ENCODE peak calls at places on chromosomes 6 and 20, in four cellular contexts. G is WERI-Rb-1, N is left lung, S is tibial artery. W is an unnamed sample.

GRCh38 chr6:78810698-78811097 is 56.7 kb upstream of the IRAK1BP1 start:
- DNase-seq in G (no peak), N (no peak), S (no peak), W (no peak)

GRCh38 chr6:4889701-4890100 is 113.5 kb downstream of the CDYL start:
- DNase-seq in G (no peak), N (no peak), S (no peak), W (no peak)

GRCh38 chr6:66556936-66557335 is 849.9 kb upstream of the EYS start:
- DNase-seq in G (no peak), N (no peak), S (no peak), W (no peak)

GRCh38 chr20:24917056-24917455 is 32.0 kb upstream of the CST7 start:
- DNase-seq in G (no peak), N (no peak), S (no peak), W (no peak)

GRCh38 chr6:8623441-8623840 is 188.1 kb upstream of the SLC35B3 start:
- DNase-seq in G (no peak), N (no peak), S (no peak), W (no peak)

GRCh38 chr20:52083627-52084232 is 107.8 kb downstream of the ZFP64 start:
- DNase-seq in G (peak; percentile 58), N (no peak), S (no peak), W (no peak)

GRCh38 chr20:22861990-22862389 is 173.1 kb upstream of the SSTR4 start:
- DNase-seq in G (no peak), N (peak; percentile 64), S (no peak), W (peak; percentile 46)

GRCh38 chr6:29710281-29710941 is 12.8 kb upstream of the HLA-F start:
- DNase-seq in G (no peak), N (no peak), S (no peak), W (no peak)

GRCh38 chr20:34491932-34492509 is 24.2 kb upstream of the DYNLRB1 start:
- DNase-seq in G (no peak), N (no peak), S (no peak), W (no peak)

GRCh38 chr20:34495928-34496327 is 20.3 kb upstream of the DYNLRB1 start:
- DNase-seq in G (no peak), N (no peak), S (no peak), W (no peak)

GRCh38 chr20:34495307-34495706 is 20.9 kb upstream of the DYNLRB1 start:
- DNase-seq in G (no peak), N (no peak), S (no peak), W (no peak)

GRCh38 chr20:34493646-34494045 is 22.6 kb upstream of the DYNLRB1 start:
- DNase-seq in G (no peak), N (no peak), S (no peak), W (no peak)

DNA sequence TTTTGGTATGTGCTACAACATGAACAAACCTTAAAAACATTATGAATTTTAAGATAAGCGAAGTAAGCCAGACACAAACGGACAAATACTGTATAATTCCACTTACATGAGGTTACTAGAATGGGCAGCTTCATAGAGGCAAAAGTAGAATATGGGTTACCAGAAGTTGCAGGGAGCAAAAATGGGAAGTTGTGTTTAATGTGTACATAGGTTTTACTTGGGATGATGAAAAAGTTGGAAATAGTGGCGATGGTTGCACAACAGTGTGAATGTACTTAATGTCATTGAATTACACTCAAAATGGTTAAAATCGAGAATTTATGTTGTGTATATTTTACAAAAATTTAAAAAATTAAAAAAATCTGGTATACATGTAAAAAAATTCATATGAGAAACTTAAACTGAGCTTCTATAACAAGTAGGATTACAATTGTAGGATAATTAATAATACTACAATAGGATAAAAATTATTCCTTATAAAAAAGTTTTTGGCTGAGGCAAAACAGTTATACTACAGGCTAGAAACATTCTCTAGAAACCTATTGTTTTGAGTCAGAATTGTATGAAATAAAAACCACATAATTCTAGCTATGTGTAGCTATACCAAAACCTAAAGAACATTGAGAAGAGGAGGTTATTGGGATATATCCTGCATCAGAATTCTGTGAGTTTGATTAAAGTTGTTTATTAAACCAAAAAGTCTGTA is 24.8 kb upstream of the DYNLRB1 start:
- DNase-seq in G (no peak), N (no peak), S (no peak), W (no peak)
- H3K36me3 ChIP-seq in G (peaks cover 72% of the 10 kb centered on the region), N (peaks cover 93% of the 10 kb centered on the region), S (peaks cover 82% of the 10 kb centered on the region), W (peaks cover 94% of the 10 kb centered on the region)

DNA sequence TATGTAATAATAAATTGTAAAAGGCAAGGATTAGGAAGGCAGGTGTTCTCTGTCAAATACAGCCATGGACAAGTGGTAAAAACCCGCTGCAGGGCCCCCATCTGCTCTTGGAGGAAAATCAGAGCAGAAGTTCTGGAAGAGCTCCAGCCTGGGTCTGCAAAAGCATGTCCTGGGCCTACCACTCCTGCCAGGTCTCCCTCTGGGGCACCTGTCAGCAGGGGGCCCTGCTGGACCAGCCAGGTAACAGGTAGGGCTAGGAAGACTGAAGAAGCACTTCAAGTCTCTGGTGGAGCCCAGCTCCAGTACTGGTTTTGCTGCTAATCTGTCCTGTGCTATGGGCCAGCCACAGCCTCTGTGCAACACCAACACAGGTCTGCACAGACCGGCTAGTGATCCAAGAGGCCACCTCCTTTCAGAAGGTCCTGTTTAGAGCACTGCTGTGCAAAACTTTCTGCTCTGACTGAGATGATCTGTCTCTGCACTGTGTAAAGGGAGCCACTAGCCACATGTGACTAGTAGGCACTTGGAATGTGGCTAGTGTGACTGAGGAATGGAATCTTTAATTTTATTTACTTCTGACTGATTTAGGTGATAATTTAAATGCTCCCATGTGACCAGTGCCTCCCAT is 30.2 kb downstream of the RRBP1 start:
- DNase-seq in G (peak; percentile 35), N (no peak), S (peak; percentile 44), W (no peak)
- TF ChIP-seq CTCF in G (peak; percentile 29), N (no peak), S (no peak), W (no peak)

GRCh38 chr20:64214952-64215351 is 40.6 kb upstream of the PCMTD2 start:
- DNase-seq in G (no peak), N (no peak), S (no peak), W (no peak)
- H3K27ac ChIP-seq in G (no peak overlapping the region), N (no peak overlapping the region), S (no peak overlapping the region), W (no peak overlapping the region)

GRCh38 chr6:37310980-37311379 is 42.8 kb upstream of the RNF8 start:
- DNase-seq in G (no peak), N (no peak), S (no peak), W (no peak)

GRCh38 chr6:37308084-37308817 is 45.5 kb upstream of the RNF8 start:
- DNase-seq in G (no peak), N (no peak), S (no peak), W (no peak)

GRCh38 chr6:37309692-37310091 is 44.1 kb upstream of the RNF8 start:
- DNase-seq in G (no peak), N (no peak), S (no peak), W (no peak)

GRCh38 chr6:37306624-37307222 is 47.1 kb upstream of the RNF8 start:
- DNase-seq in G (no peak), N (no peak), S (no peak), W (no peak)

GRCh38 chr6:37309059-37309458 is 44.7 kb upstream of the RNF8 start:
- DNase-seq in G (no peak), N (no peak), S (no peak), W (no peak)
- H3K36me3 ChIP-seq in G (peaks cover 28% of the 10 kb centered on the region), N (peaks cover 38% of the 10 kb centered on the region), S (peaks cover 23% of the 10 kb centered on the region), W (peaks cover 23% of the 10 kb centered on the region)

GRCh38 chr6:129475477-129476247 is 234.3 kb downstream of the ARHGAP18 start:
- DNase-seq in G (peak; percentile 50), N (no peak), S (no peak), W (no peak)
- TF ChIP-seq CTCF in G (peak; percentile 36), N (no peak), S (no peak), W (no peak)

GRCh38 chr20:20712004-20712473 is 405 bp downstream of the RALGAPA2 start:
- DNase-seq in G (peak; percentile 11), N (no peak), S (no peak), W (no peak)
- H3K27ac ChIP-seq in G (peak overlapping the region; percentile 79), N (peak overlapping the region; percentile 95), S (peak overlapping the region; percentile 84), W (peak overlapping the region; percentile 95)